ENCODE peak calls at places on chromosomes 7 and 10, in six cellular contexts. One of them, this sample, is unnamed.

GRCh38 chr10:71582019-71582418 is 137.6 kb downstream of the C10orf105 start:
- DNase-seq in body of pancreas: no peak
- DNase-seq in PC-3: peak; percentile 27
- DNase-seq in HCT116: no peak
- DNase-seq in AG09309: no peak
- DNase-seq in CD8-positive, alpha-beta T cell: no peak
- DNase-seq in this sample: peak; percentile 24

GRCh38 chr10:110279062-110279986 is 25.4 kb downstream of the SMNDC1 start:
- DNase-seq in body of pancreas: peak; percentile 76
- DNase-seq in PC-3: peak; percentile 62
- DNase-seq in HCT116: peak; percentile 54
- DNase-seq in AG09309: peak; percentile 14
- DNase-seq in CD8-positive, alpha-beta T cell: peak; percentile 6
- DNase-seq in this sample: peak; percentile 55

GRCh38 chr7:159040912-159041711 is 103.6 kb downstream of the VIPR2 start:
- DNase-seq in body of pancreas: no peak
- DNase-seq in PC-3: no peak
- DNase-seq in HCT116: no peak
- DNase-seq in AG09309: no peak
- DNase-seq in CD8-positive, alpha-beta T cell: no peak
- DNase-seq in this sample: no peak

GRCh38 chr7:107201795-107202450 is 33.1 kb downstream of the HBP1 start:
- DNase-seq in body of pancreas: peak; percentile 87
- DNase-seq in PC-3: peak; percentile 80
- DNase-seq in HCT116: peak; percentile 23
- DNase-seq in AG09309: no peak
- DNase-seq in CD8-positive, alpha-beta T cell: no peak
- DNase-seq in this sample: no peak

GRCh38 chr10:13685885-13686284 is 99.1 kb downstream of the PRPF18 start:
- DNase-seq in body of pancreas: no peak
- DNase-seq in PC-3: no peak
- DNase-seq in HCT116: no peak
- DNase-seq in AG09309: no peak
- DNase-seq in CD8-positive, alpha-beta T cell: no peak
- DNase-seq in this sample: no peak

GRCh38 chr10:79438021-79438698 is 7.3 kb downstream of the ZCCHC24 start:
- DNase-seq in body of pancreas: no peak
- DNase-seq in PC-3: peak; percentile 64
- DNase-seq in HCT116: no peak
- DNase-seq in AG09309: no peak
- DNase-seq in CD8-positive, alpha-beta T cell: no peak
- DNase-seq in this sample: no peak

GRCh38 chr10:23643396-23643795 is 204.5 kb downstream of the OTUD1 start:
- DNase-seq in body of pancreas: no peak
- DNase-seq in PC-3: no peak
- DNase-seq in HCT116: no peak
- DNase-seq in AG09309: no peak
- DNase-seq in CD8-positive, alpha-beta T cell: no peak
- DNase-seq in this sample: no peak

GRCh38 chr7:41880107-41880506 is 177.2 kb upstream of the INHBA start:
- DNase-seq in body of pancreas: no peak
- DNase-seq in PC-3: peak; percentile 30
- DNase-seq in HCT116: no peak
- DNase-seq in AG09309: peak; percentile 94
- DNase-seq in CD8-positive, alpha-beta T cell: no peak
- DNase-seq in this sample: peak; percentile 93

GRCh38 chr7:131105803-131106680 is 221.6 kb upstream of the MKLN1 start:
- DNase-seq in body of pancreas: peak; percentile 86
- DNase-seq in PC-3: peak; percentile 52
- DNase-seq in HCT116: no peak
- DNase-seq in AG09309: no peak
- DNase-seq in CD8-positive, alpha-beta T cell: peak; percentile 80
- DNase-seq in this sample: no peak

GRCh38 chr10:118615888-118616287 is 20.4 kb upstream of the PRLHR start:
- DNase-seq in body of pancreas: no peak
- DNase-seq in PC-3: peak; percentile 5
- DNase-seq in HCT116: peak; percentile 10
- DNase-seq in AG09309: no peak
- DNase-seq in CD8-positive, alpha-beta T cell: no peak
- DNase-seq in this sample: no peak

GRCh38 chr7:51016546-51016945 is 233.8 kb upstream of the GRB10 start:
- DNase-seq in body of pancreas: no peak
- DNase-seq in PC-3: no peak
- DNase-seq in HCT116: no peak
- DNase-seq in AG09309: no peak
- DNase-seq in CD8-positive, alpha-beta T cell: no peak
- DNase-seq in this sample: no peak

DNA sequence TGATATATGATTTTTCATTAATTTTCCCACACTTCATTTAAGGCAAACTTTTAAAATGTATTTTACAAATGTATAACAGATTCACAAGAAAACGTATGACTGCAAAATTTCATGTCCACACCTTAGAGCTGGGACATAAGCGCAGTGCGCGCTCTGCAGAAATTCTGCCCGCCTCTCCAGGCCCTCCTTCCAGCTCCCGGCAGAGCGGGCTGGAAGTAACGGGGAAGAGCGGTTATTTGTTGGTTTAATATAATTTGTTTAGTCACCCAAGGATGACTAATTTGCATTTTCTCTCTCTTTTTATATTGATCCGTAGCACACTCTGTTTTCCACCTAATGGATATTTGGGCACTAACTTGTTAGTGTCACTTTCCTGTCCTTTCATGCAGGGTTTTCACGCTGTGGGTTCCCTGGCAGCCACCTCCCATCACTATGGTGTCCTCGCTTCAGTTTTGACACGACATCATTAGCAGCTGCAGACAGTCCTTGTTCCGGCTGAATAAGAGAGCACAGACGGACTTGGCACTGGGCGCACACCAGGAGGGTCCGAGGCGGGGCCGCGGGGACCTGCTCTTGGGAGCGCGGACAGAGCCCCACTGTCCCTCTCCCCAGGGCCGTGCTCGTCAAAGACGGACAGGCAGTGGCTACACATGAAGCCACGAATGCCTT is 129.2 kb upstream of the SEC61G start:
- DNase-seq in body of pancreas: no peak
- DNase-seq in PC-3: no peak
- DNase-seq in HCT116: no peak
- DNase-seq in AG09309: no peak
- DNase-seq in CD8-positive, alpha-beta T cell: no peak
- DNase-seq in this sample: no peak
- H3K4me3 ChIP-seq in body of pancreas: no peak overlapping the region
- H3K4me3 ChIP-seq in PC-3: no peak overlapping the region
- H3K4me3 ChIP-seq in HCT116: no peak overlapping the region
- H3K4me3 ChIP-seq in AG09309: peak overlapping the region; percentile 40
- H3K4me3 ChIP-seq in CD8-positive, alpha-beta T cell: no peak overlapping the region
- H3K4me3 ChIP-seq in this sample: peak overlapping the region; percentile 48

GRCh38 chr10:83489161-83489560 is 650.1 kb upstream of the GHITM start:
- DNase-seq in body of pancreas: no peak
- DNase-seq in PC-3: no peak
- DNase-seq in HCT116: no peak
- DNase-seq in AG09309: no peak
- DNase-seq in CD8-positive, alpha-beta T cell: no peak
- DNase-seq in this sample: no peak

GRCh38 chr10:83492004-83492403 is 647.3 kb upstream of the GHITM start:
- DNase-seq in body of pancreas: no peak
- DNase-seq in PC-3: no peak
- DNase-seq in HCT116: no peak
- DNase-seq in AG09309: no peak
- DNase-seq in CD8-positive, alpha-beta T cell: no peak
- DNase-seq in this sample: no peak
- TF ChIP-seq CTCF in body of pancreas: no peak
- TF ChIP-seq CTCF in PC-3: no peak
- TF ChIP-seq CTCF in HCT116: no peak
- TF ChIP-seq CTCF in AG09309: no peak
- TF ChIP-seq CTCF in CD8-positive, alpha-beta T cell: no peak
- TF ChIP-seq CTCF in this sample: no peak

GRCh38 chr7:73703985-73704639 is 15.4 kb downstream of the STX1A start:
- DNase-seq in body of pancreas: peak; percentile 57
- DNase-seq in PC-3: no peak
- DNase-seq in HCT116: no peak
- DNase-seq in AG09309: no peak
- DNase-seq in CD8-positive, alpha-beta T cell: no peak
- DNase-seq in this sample: no peak
- H3K4me3 ChIP-seq in body of pancreas: no peak overlapping the region
- H3K4me3 ChIP-seq in PC-3: no peak overlapping the region
- H3K4me3 ChIP-seq in HCT116: no peak overlapping the region
- H3K4me3 ChIP-seq in AG09309: no peak overlapping the region
- H3K4me3 ChIP-seq in CD8-positive, alpha-beta T cell: no peak overlapping the region
- H3K4me3 ChIP-seq in this sample: no peak overlapping the region

GRCh38 chr7:151201344-151201743 is 8.9 kb downstream of the H2BK1 start:
- DNase-seq in body of pancreas: no peak
- DNase-seq in PC-3: no peak
- DNase-seq in HCT116: no peak
- DNase-seq in AG09309: no peak
- DNase-seq in CD8-positive, alpha-beta T cell: no peak
- DNase-seq in this sample: no peak

GRCh38 chr7:151195616-151196450 is 8.8 kb upstream of the ASB10 start:
- DNase-seq in body of pancreas: no peak
- DNase-seq in PC-3: no peak
- DNase-seq in HCT116: no peak
- DNase-seq in AG09309: no peak
- DNase-seq in CD8-positive, alpha-beta T cell: no peak
- DNase-seq in this sample: no peak

GRCh38 chr7:151194188-151194587 is 7.1 kb upstream of the ASB10 start:
- DNase-seq in body of pancreas: no peak
- DNase-seq in PC-3: no peak
- DNase-seq in HCT116: no peak
- DNase-seq in AG09309: no peak
- DNase-seq in CD8-positive, alpha-beta T cell: no peak
- DNase-seq in this sample: no peak

GRCh38 chr7:151199196-151199874 is 11.0 kb downstream of the H2BK1 start:
- DNase-seq in body of pancreas: no peak
- DNase-seq in PC-3: no peak
- DNase-seq in HCT116: no peak
- DNase-seq in AG09309: no peak
- DNase-seq in CD8-positive, alpha-beta T cell: no peak
- DNase-seq in this sample: no peak

GRCh38 chr7:151197932-151198331 is 10.9 kb upstream of the ASB10 start:
- DNase-seq in body of pancreas: no peak
- DNase-seq in PC-3: no peak
- DNase-seq in HCT116: no peak
- DNase-seq in AG09309: no peak
- DNase-seq in CD8-positive, alpha-beta T cell: no peak
- DNase-seq in this sample: no peak
- TF ChIP-seq CTCF in body of pancreas: no peak
- TF ChIP-seq CTCF in PC-3: no peak
- TF ChIP-seq CTCF in HCT116: no peak
- TF ChIP-seq CTCF in AG09309: no peak
- TF ChIP-seq CTCF in CD8-positive, alpha-beta T cell: no peak
- TF ChIP-seq CTCF in this sample: no peak

GRCh38 chr7:99994819-99995218 is 19.0 kb upstream of the AZGP1 start:
- DNase-seq in body of pancreas: no peak
- DNase-seq in PC-3: no peak
- DNase-seq in HCT116: no peak
- DNase-seq in AG09309: no peak
- DNase-seq in CD8-positive, alpha-beta T cell: no peak
- DNase-seq in this sample: no peak

GRCh38 chr7:99992330-99993037 is 16.7 kb upstream of the AZGP1 start:
- DNase-seq in body of pancreas: no peak
- DNase-seq in PC-3: no peak
- DNase-seq in HCT116: no peak
- DNase-seq in AG09309: no peak
- DNase-seq in CD8-positive, alpha-beta T cell: no peak
- DNase-seq in this sample: no peak

GRCh38 chr7:100000239-100000638 is 15.2 kb upstream of the ZKSCAN1 start:
- DNase-seq in body of pancreas: no peak
- DNase-seq in PC-3: no peak
- DNase-seq in HCT116: no peak
- DNase-seq in AG09309: no peak
- DNase-seq in CD8-positive, alpha-beta T cell: no peak
- DNase-seq in this sample: no peak

GRCh38 chr7:99997545-99998137 is 17.8 kb upstream of the ZKSCAN1 start:
- DNase-seq in body of pancreas: peak; percentile 64
- DNase-seq in PC-3: no peak
- DNase-seq in HCT116: no peak
- DNase-seq in AG09309: no peak
- DNase-seq in CD8-positive, alpha-beta T cell: peak; percentile 51
- DNase-seq in this sample: no peak

DNA sequence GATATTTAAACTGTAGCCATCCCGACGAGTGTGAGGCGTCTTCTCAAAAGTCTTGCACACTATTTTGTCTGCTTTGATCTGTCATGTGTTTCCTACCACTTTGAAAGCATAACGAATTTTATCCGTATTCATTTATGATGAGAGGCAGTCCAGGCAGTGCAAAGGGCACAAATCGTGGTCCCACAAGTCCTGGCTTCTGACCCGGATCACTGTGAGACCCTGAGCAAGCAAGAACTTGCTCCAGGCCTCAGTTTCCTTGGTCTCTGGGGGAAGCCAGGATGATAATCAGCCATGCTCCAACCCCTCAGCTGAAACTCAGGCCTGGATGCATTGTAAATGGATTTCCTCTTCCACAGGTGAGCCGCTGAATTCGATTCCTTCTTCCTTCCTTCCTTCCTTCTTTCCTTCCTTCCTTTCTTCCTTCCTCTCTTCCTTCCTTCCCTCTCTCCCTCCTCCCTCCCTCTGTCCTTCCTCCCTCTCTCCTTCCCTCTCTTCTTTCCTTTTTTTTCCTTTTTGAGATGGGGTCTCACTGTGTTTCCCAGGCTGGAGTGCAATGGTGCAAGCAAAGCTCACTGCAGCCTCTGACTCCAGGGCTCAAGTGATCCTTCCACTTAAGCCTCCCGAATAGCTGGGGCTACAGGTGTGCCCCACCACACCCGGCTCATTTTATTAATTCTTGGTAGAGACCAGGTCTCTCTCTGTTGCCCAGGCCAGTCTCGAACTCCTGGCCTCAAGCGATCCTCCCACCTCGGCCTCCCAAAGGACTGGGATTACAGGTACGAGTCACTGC is 18.4 kb upstream of the ZKSCAN1 start:
- DNase-seq in body of pancreas: no peak
- DNase-seq in PC-3: no peak
- DNase-seq in HCT116: no peak
- DNase-seq in AG09309: no peak
- DNase-seq in CD8-positive, alpha-beta T cell: no peak
- DNase-seq in this sample: no peak
- H3K4me3 ChIP-seq in body of pancreas: no peak overlapping the region
- H3K4me3 ChIP-seq in PC-3: no peak overlapping the region
- H3K4me3 ChIP-seq in HCT116: no peak overlapping the region
- H3K4me3 ChIP-seq in AG09309: no peak overlapping the region
- H3K4me3 ChIP-seq in CD8-positive, alpha-beta T cell: peak overlapping the region; percentile 48
- H3K4me3 ChIP-seq in this sample: peak overlapping the region; percentile 27

GRCh38 chr10:69333205-69333604 is 54.9 kb downstream of the HK1 start:
- DNase-seq in body of pancreas: peak; percentile 60
- DNase-seq in PC-3: peak; percentile 98
- DNase-seq in HCT116: no peak
- DNase-seq in AG09309: no peak
- DNase-seq in CD8-positive, alpha-beta T cell: no peak
- DNase-seq in this sample: no peak
- TF ChIP-seq CTCF in body of pancreas: peak; percentile 48
- TF ChIP-seq CTCF in PC-3: peak; percentile 65
- TF ChIP-seq CTCF in HCT116: no peak
- TF ChIP-seq CTCF in AG09309: peak; percentile 30
- TF ChIP-seq CTCF in CD8-positive, alpha-beta T cell: no peak
- TF ChIP-seq CTCF in this sample: peak; percentile 37